ENCODE peak calls at places on chromosomes 11 and 22, in ten cellular contexts. D is fibroblast of lung, J is tibial nerve, B is heart right ventricle, U is uterus, L is tibial artery, N is kidney, C is A549, R is WERI-Rb-1, M is transverse colon. Y is an unnamed sample.

GRCh38 chr11:14894657-14895598 is 2.9 kb upstream of the CYP2R1 start:
- DNase-seq in M (peak; percentile 38), J (peak; percentile 54), D (no peak), B (no peak), U (no peak), N (peak; percentile 41), L (peak; percentile 67), R (no peak), C (no peak), Y (no peak)

GRCh38 chr11:71181566-71181965 is 70.8 kb downstream of the SHANK2 start:
- DNase-seq in L (no peak), J (no peak), D (no peak), N (peak; percentile 49), U (no peak), R (no peak), M (no peak), C (no peak), B (no peak), Y (no peak)

GRCh38 chr11:127898422-127899365 is 688.7 kb downstream of the ETS1 start:
- DNase-seq in B (no peak), R (no peak), L (no peak), N (peak; percentile 63), C (no peak), U (no peak), J (no peak), D (no peak), M (no peak), Y (no peak)

GRCh38 chr11:106603971-106604370 is 414.3 kb downstream of the GUCY1A2 start:
- DNase-seq in B (no peak), M (no peak), J (no peak), C (no peak), U (peak; percentile 20), L (no peak), D (no peak), N (no peak), R (no peak), Y (no peak)

GRCh38 chr11:17548444-17548843 is 1.4 kb downstream of the OTOG start:
- DNase-seq in U (no peak), B (no peak), L (no peak), N (no peak), D (no peak), M (no peak), R (no peak), C (peak; percentile 32), J (no peak), Y (no peak)

GRCh38 chr11:116581349-116581748 is 191.4 kb downstream of the BUD13 start:
- DNase-seq in M (no peak), C (no peak), L (no peak), N (no peak), R (no peak), D (no peak), U (no peak), B (no peak), J (no peak), Y (no peak)

GRCh38 chr22:49721211-49721763 is 106.4 kb downstream of the BRD1 start:
- DNase-seq in N (no peak), M (no peak), R (no peak), D (no peak), C (no peak), J (no peak), B (no peak), U (no peak), L (no peak), Y (no peak)

GRCh38 chr11:11750479-11750878 is 91.3 kb upstream of the USP47 start:
- DNase-seq in L (no peak), B (no peak), C (no peak), D (no peak), J (no peak), U (no peak), N (no peak), M (no peak), R (no peak), Y (no peak)

GRCh38 chr22:35984776-35985175 is 43.8 kb downstream of the RBFOX2 start:
- DNase-seq in L (no peak), C (no peak), M (no peak), B (no peak), U (no peak), N (no peak), R (no peak), J (no peak), D (no peak), Y (no peak)

GRCh38 chr11:22742149-22742548 is 75.7 kb downstream of the GAS2 start:
- DNase-seq in C (no peak), J (no peak), D (no peak), R (no peak), M (no peak), L (no peak), N (no peak), B (no peak), U (no peak), Y (no peak)

DNA sequence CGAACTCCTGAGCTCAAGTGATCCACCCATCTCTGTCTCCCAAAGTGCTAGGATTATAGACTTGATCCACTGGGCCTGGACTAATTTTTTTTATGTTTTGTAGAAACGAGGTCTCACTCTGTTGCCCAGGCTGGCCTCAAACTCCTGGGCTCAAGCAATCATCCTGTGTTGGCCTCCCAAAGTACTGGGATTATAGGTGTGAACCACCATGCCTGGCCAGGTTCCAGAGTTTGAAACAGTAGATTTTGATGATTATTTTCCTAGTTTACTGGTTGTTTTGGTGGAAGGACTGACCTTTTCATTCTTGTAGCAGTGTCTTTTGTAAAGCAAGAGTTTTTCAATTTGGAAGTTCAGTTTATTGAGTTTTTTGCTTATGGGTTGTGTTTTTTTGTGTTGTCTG is 15.0 kb downstream of the CABIN1 start:
- DNase-seq in B (no peak), D (no peak), M (no peak), N (no peak), J (no peak), C (no peak), R (no peak), U (no peak), L (no peak), Y (no peak)
- H3K9me3 ChIP-seq in B (peaks cover 10% of the 10 kb centered on the region), D (no peaks in the 10 kb centered on the region), M (no peaks in the 10 kb centered on the region), N (no peaks in the 10 kb centered on the region), J (no peaks in the 10 kb centered on the region), C (no peaks in the 10 kb centered on the region), R (no peaks in the 10 kb centered on the region), U (no peaks in the 10 kb centered on the region), L (peaks cover 7% of the 10 kb centered on the region), Y (no peaks in the 10 kb centered on the region)

GRCh38 chr11:65711785-65712632 is at the start of gene KAT5:
- DNase-seq in R (peak; percentile 99), U (peak; percentile 98), N (peak; percentile 100), J (peak; percentile 99), D (peak; percentile 97), C (peak; percentile 99), L (peak; percentile 99), M (peak; percentile 100), B (peak; percentile 98), Y (peak; percentile 100)

GRCh38 chr11:65714433-65714832 is 2.4 kb downstream of the KAT5 start:
- DNase-seq in R (no peak), J (no peak), M (no peak), L (no peak), D (no peak), U (no peak), B (no peak), C (no peak), N (no peak), Y (no peak)

GRCh38 chr11:65716294-65716693 is 4.2 kb downstream of the KAT5 start:
- DNase-seq in C (no peak), M (no peak), N (no peak), B (no peak), R (no peak), L (no peak), U (no peak), J (no peak), D (no peak), Y (no peak)

GRCh38 chr11:65712633-65713076 is 603 bp downstream of the KAT5 start:
- DNase-seq in D (no peak), U (no peak), M (no peak), N (no peak), R (no peak), J (no peak), C (no peak), B (no peak), L (no peak), Y (no peak)

GRCh38 chr11:65713212-65713969 is 1.3 kb downstream of the KAT5 start:
- DNase-seq in R (no peak), J (no peak), U (no peak), L (no peak), B (no peak), C (no peak), D (no peak), N (peak; percentile 78), M (no peak), Y (no peak)
- H3K4me3 ChIP-seq in R (no peak overlapping the region), J (peak overlapping the region; percentile 89), U (no peak overlapping the region), L (peak overlapping the region; percentile 58), B (peak overlapping the region; percentile 59), C (peak overlapping the region; percentile 60), D (peak overlapping the region; percentile 76), N (peak overlapping the region; percentile 92), M (no peak overlapping the region), Y (peak overlapping the region; percentile 57)

GRCh38 chr11:8732276-8732675 is 49.7 kb downstream of the RPL27A start:
- DNase-seq in L (no peak), D (no peak), B (no peak), R (no peak), M (no peak), J (no peak), C (no peak), U (no peak), N (no peak), Y (no peak)

GRCh38 chr11:8732748-8733241 is 50.2 kb downstream of the RPL27A start:
- DNase-seq in J (no peak), D (peak; percentile 84), B (peak; percentile 73), C (no peak), L (peak; percentile 84), U (peak; percentile 75), N (peak; percentile 86), R (no peak), M (peak; percentile 39), Y (peak; percentile 56)

GRCh38 chr11:8731647-8732188 is 49.1 kb downstream of the RPL27A start:
- DNase-seq in L (no peak), U (no peak), N (no peak), R (no peak), J (no peak), B (no peak), D (no peak), C (no peak), M (no peak), Y (no peak)

GRCh38 chr11:8735094-8735493 is 52.5 kb downstream of the RPL27A start:
- DNase-seq in R (no peak), C (no peak), L (no peak), D (peak; percentile 42), J (no peak), N (no peak), U (no peak), M (no peak), B (no peak), Y (no peak)

DNA sequence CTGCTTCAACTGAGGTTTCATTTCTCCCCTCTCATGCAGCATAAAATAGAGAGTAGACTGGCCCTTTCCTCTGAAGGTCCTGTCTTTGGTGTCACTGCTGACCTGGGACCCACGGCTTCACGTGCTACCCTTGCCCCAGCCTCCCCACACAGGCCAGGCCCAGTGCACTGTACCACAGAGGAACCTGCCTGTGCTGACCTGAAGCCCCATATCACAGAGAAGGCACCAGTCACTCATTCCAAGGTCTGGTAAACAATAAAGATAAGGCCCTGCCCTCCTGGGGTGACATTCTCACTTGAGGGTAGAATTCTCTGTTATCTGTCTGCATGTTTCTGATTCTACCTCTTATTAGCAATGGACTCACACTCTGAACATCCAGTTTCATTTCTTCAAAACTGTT is 51.3 kb downstream of the RPL27A start:
- DNase-seq in N (no peak), U (no peak), C (no peak), L (no peak), D (no peak), J (no peak), B (no peak), R (no peak), M (no peak), Y (no peak)
- H3K27ac ChIP-seq in N (no peak overlapping the region), U (peak overlapping the region; percentile 94), C (no peak overlapping the region), L (peak overlapping the region; percentile 75), D (no peak overlapping the region), J (peak overlapping the region; percentile 63), B (no peak overlapping the region), R (no peak overlapping the region), M (peak overlapping the region; percentile 93), Y (no peak overlapping the region)

GRCh38 chr11:2655320-2655719 is 44.5 kb downstream of the KCNQ1OT1 start:
- DNase-seq in D (no peak), U (no peak), M (no peak), J (no peak), N (no peak), R (no peak), B (no peak), C (no peak), L (no peak), Y (no peak)
- H3K9me3 ChIP-seq in D (no peaks in the 10 kb centered on the region), U (no peaks in the 10 kb centered on the region), M (peaks cover 13% of the 10 kb centered on the region), J (peaks cover 3% of the 10 kb centered on the region), N (no peaks in the 10 kb centered on the region), R (peaks cover 14% of the 10 kb centered on the region), B (peaks cover 72% of the 10 kb centered on the region), C (peaks cover 97% of the 10 kb centered on the region), L (peaks cover 77% of the 10 kb centered on the region), Y (peaks cover 40% of the 10 kb centered on the region)